ENCODE peak calls at places on chromosomes 11 and 22, in eight cellular contexts. M is H54; R is iPS-NIHi11; A is stimulated activated CD4-positive, alpha-beta T cell treated with anti-CD3 and anti-CD28 coated beads, Interleukin-4, amount 100 ng/mL, for 48 hours; D is brain microvascular endothelial cell; J is left colon; N is fibroblast of gingiva; W is globus pallidus. Q is an unnamed sample.

GRCh38 chr11:69542314-69543168 is 61.1 kb downstream of the LINC01488 start:
- DNase-seq in D (no peak), M (no peak), R (no peak), N (no peak), W (no peak), J (no peak), A (no peak), Q (no peak)

GRCh38 chr11:4644233-4644632 is 451 bp downstream of the OR51E1 start:
- DNase-seq in M (no peak), R (no peak), N (no peak), J (no peak), D (no peak), W (no peak), A (no peak), Q (no peak)

GRCh38 chr11:11982461-11982860 is 26.0 kb downstream of the DKK3 start:
- DNase-seq in A (no peak), D (no peak), N (no peak), W (no peak), M (no peak), J (no peak), R (no peak), Q (no peak)

GRCh38 chr22:39514373-39514973 is 5.9 kb upstream of the ATF4 start:
- DNase-seq in N (no peak), J (no peak), R (no peak), W (no peak), M (no peak), A (no peak), D (peak), Q (peak)

GRCh38 chr11:11849127-11849746 is 7.5 kb downstream of the USP47 start:
- DNase-seq in J (peak), R (peak), M (no peak), W (peak), N (peak), A (peak), D (peak), Q (peak)

GRCh38 chr11:95378789-95379188 is 147.8 kb upstream of the SESN3 start:
- DNase-seq in D (no peak), N (no peak), M (no peak), W (no peak), J (no peak), R (peak), A (no peak), Q (no peak)

GRCh38 chr11:73203790-73204189 is 14.3 kb upstream of the P2RY2 start:
- DNase-seq in J (no peak), D (no peak), A (no peak), R (no peak), W (no peak), M (no peak), N (no peak), Q (peak)

GRCh38 chr11:71566081-71566620 is 788 bp downstream of the KRTAP5-10 start:
- DNase-seq in N (no peak), D (no peak), R (no peak), M (no peak), J (no peak), A (no peak), W (no peak), Q (peak)

GRCh38 chr22:39502789-39503464 is 837 bp downstream of the MIEF1 start:
- DNase-seq in M (no peak), D (no peak), N (peak), R (peak), J (no peak), W (no peak), A (no peak), Q (no peak)

GRCh38 chr11:86594746-86595145 is 77.7 kb downstream of the ME3 start:
- DNase-seq in M (no peak), A (no peak), J (no peak), R (no peak), N (no peak), W (no peak), D (peak), Q (no peak)

GRCh38 chr11:37280194-37280593 is 682.2 kb upstream of the RAG2 start:
- DNase-seq in J (no peak), M (no peak), D (no peak), A (no peak), N (no peak), W (no peak), R (no peak), Q (no peak)

GRCh38 chr11:16750417-16750816 is 12.0 kb downstream of the C11orf58 start:
- DNase-seq in R (no peak), D (no peak), M (no peak), J (no peak), W (no peak), N (no peak), A (no peak), Q (no peak)

GRCh38 chr11:57167125-57167839 is 14.5 kb upstream of the LRRC55 start:
- DNase-seq in M (no peak), A (no peak), J (no peak), D (no peak), W (peak), N (no peak), R (no peak), Q (no peak)

GRCh38 chr11:47394050-47394321 is 14.4 kb upstream of the SLC39A13 start:
- DNase-seq in A (no peak), J (no peak), M (no peak), D (no peak), N (no peak), W (no peak), R (peak), Q (no peak)

GRCh38 chr11:64710418-64711137 is 12.4 kb downstream of the NRXN2 start:
- DNase-seq in R (no peak), A (no peak), J (no peak), N (peak), M (no peak), D (peak), W (no peak), Q (no peak)

GRCh38 chr11:95586681-95587080 is 202.9 kb downstream of the FAM76B start:
- DNase-seq in R (no peak), A (no peak), J (no peak), W (no peak), N (no peak), D (no peak), M (no peak), Q (no peak)

GRCh38 chr11:26626346-26626745 is 54.3 kb upstream of the MUC15 start:
- DNase-seq in N (peak), D (peak), M (no peak), R (no peak), W (no peak), A (no peak), J (no peak), Q (no peak)

GRCh38 chr11:134749040-134749586 is 337.1 kb upstream of the B3GAT1 start:
- DNase-seq in W (no peak), R (no peak), M (no peak), J (no peak), A (no peak), N (no peak), D (no peak), Q (no peak)

GRCh38 chr22:17871726-17872458 is 97.6 kb upstream of the BID start:
- DNase-seq in R (no peak), M (no peak), N (no peak), D (no peak), A (no peak), J (no peak), W (peak), Q (no peak)

GRCh38 chr22:49905465-49905864 is 12.8 kb downstream of the ALG12 start:
- DNase-seq in J (no peak), W (no peak), N (no peak), D (no peak), R (no peak), M (no peak), A (no peak), Q (no peak)

GRCh38 chr11:12288934-12289666 is 88.3 kb upstream of the PARVA start:
- DNase-seq in N (peak), D (no peak), J (no peak), W (no peak), R (no peak), A (no peak), M (no peak), Q (no peak)

GRCh38 chr11:13222285-13222684 is 55.3 kb upstream of the BMAL1 start:
- DNase-seq in A (no peak), W (no peak), N (no peak), J (no peak), D (no peak), R (no peak), M (no peak), Q (no peak)

GRCh38 chr11:119195680-119196079 is 10.4 kb downstream of the NHERF4 start:
- DNase-seq in J (peak), W (no peak), D (peak), N (peak), R (peak), M (peak), A (no peak), Q (peak)

GRCh38 chr11:57936050-57936418 is 87.6 kb upstream of the OR9Q1 start:
- DNase-seq in R (no peak), N (no peak), W (no peak), J (no peak), M (no peak), A (no peak), D (no peak), Q (no peak)

GRCh38 chr11:112610996-112611795 is 350.0 kb upstream of the NCAM1 start:
- DNase-seq in N (no peak), A (no peak), D (no peak), M (no peak), R (no peak), W (no peak), J (no peak), Q (no peak)

GRCh38 chr11:104410336-104410735 is 246.4 kb upstream of the PDGFD start:
- DNase-seq in M (no peak), W (no peak), D (no peak), J (no peak), A (no peak), R (no peak), N (no peak), Q (no peak)

GRCh38 chr11:64320556-64320955 is 2.6 kb downstream of the PRDX5 start:
- DNase-seq in A (no peak), N (no peak), J (no peak), R (no peak), D (no peak), M (no peak), W (no peak), Q (no peak)

GRCh38 chr11:131038597-131038996 is 122.3 kb upstream of the SNX19 start:
- DNase-seq in R (peak), D (peak), A (no peak), M (no peak), J (no peak), N (no peak), W (no peak), Q (no peak)

GRCh38 chr11:33829430-33830141 is 55.3 kb upstream of the FBXO3 start:
- DNase-seq in N (peak), M (peak), W (peak), A (peak), R (peak), D (peak), J (no peak), Q (peak)

GRCh38 chr11:88378422-88379066 is 41.0 kb upstream of the CTSC start:
- DNase-seq in D (no peak), J (no peak), R (no peak), M (no peak), A (no peak), N (no peak), W (no peak), Q (no peak)

GRCh38 chr22:19716041-19716828 is 1.9 kb downstream of the SEPTIN5 start:
- DNase-seq in J (no peak), R (no peak), N (no peak), M (no peak), W (no peak), A (no peak), D (no peak), Q (no peak)

GRCh38 chr11:66459138-66459778 is 7.4 kb upstream of the PELI3 start:
- DNase-seq in N (no peak), W (no peak), J (no peak), D (no peak), A (no peak), M (no peak), R (no peak), Q (no peak)

GRCh38 chr11:35579557-35580396 is 38.5 kb upstream of the FJX1 start:
- DNase-seq in W (no peak), R (no peak), N (peak), J (no peak), D (peak), A (no peak), M (peak), Q (no peak)

GRCh38 chr11:57001674-57002401 is 13.1 kb downstream of the OR5AK2 start:
- DNase-seq in J (no peak), N (no peak), R (no peak), D (peak), A (no peak), M (no peak), W (no peak), Q (no peak)

GRCh38 chr11:126839496-126839895 is 161.1 kb downstream of the KIRREL3 start:
- DNase-seq in D (no peak), W (peak), M (no peak), A (no peak), N (no peak), J (no peak), R (no peak), Q (no peak)

GRCh38 chr11:70729949-70730348 is 331.6 kb downstream of the CTTN start:
- DNase-seq in N (no peak), J (no peak), M (no peak), A (no peak), W (no peak), R (no peak), D (no peak), Q (no peak)

GRCh38 chr11:121889168-121889567 is 226.8 kb downstream of the BLID start:
- DNase-seq in M (no peak), D (no peak), W (no peak), A (no peak), R (no peak), J (no peak), N (peak), Q (no peak)

Q was measured in transverse colon.